ENCODE peak calls at places on chromosomes 4 and X, in seven cellular contexts. A, K, S, N, E, L and J are unnamed samples.

GRCh38 chr4:55781341-55781740 is 38.2 kb upstream of the EXOC1L start:
- DNase-seq in A (no peak), K (no peak), S (no peak), N (no peak), E (no peak), L (no peak), J (no peak)

GRCh38 chr4:52822583-52823477 is 39.3 kb upstream of the RASL11B start:
- DNase-seq in A (no peak), K (peak), S (no peak), N (peak), E (no peak), L (no peak), J (peak)

GRCh38 chrX:139831689-139832456 is 101.0 kb downstream of the ATP11C start:
- DNase-seq in A (no peak), K (no peak), S (no peak), N (peak), E (no peak), L (no peak), J (no peak)

GRCh38 chrX:39601193-39602085 is 496.3 kb downstream of the BCOR start:
- DNase-seq in A (no peak), K (no peak), S (no peak), N (no peak), E (no peak), L (no peak), J (no peak)

GRCh38 chrX:138756234-138756633 is 44.7 kb upstream of the FGF13 start:
- DNase-seq in A (no peak), K (peak), S (no peak), N (peak), E (no peak), L (peak), J (peak)

GRCh38 chr4:140689628-140690027 is 66.6 kb downstream of the TBC1D9 start:
- DNase-seq in A (no peak), K (no peak), S (no peak), N (no peak), E (no peak), L (no peak), J (no peak)

GRCh38 chrX:41050359-41050758 is 34.9 kb upstream of the USP9X start:
- DNase-seq in A (no peak), K (no peak), S (no peak), N (no peak), E (no peak), L (no peak), J (no peak)

GRCh38 chrX:14027031-14027430 is 2.7 kb downstream of the GEMIN8 start:
- DNase-seq in A (no peak), K (no peak), S (no peak), N (no peak), E (no peak), L (no peak), J (no peak)

GRCh38 chrX:153410328-153410727 is 944 bp upstream of the ZFP92 start:
- DNase-seq in A (no peak), K (peak), S (no peak), N (no peak), E (no peak), L (no peak), J (no peak)

GRCh38 chrX:153411255-153411987 is at the start of gene ZFP92:
- DNase-seq in A (peak), K (peak), S (no peak), N (no peak), E (no peak), L (peak), J (no peak)

GRCh38 chrX:153409414-153410101 is 1.7 kb upstream of the ZFP92 start:
- DNase-seq in A (no peak), K (peak), S (no peak), N (no peak), E (no peak), L (no peak), J (no peak)

GRCh38 chrX:153411988-153412574 is 809 bp downstream of the ZFP92 start:
- DNase-seq in A (no peak), K (no peak), S (no peak), N (no peak), E (no peak), L (no peak), J (no peak)

DNA sequence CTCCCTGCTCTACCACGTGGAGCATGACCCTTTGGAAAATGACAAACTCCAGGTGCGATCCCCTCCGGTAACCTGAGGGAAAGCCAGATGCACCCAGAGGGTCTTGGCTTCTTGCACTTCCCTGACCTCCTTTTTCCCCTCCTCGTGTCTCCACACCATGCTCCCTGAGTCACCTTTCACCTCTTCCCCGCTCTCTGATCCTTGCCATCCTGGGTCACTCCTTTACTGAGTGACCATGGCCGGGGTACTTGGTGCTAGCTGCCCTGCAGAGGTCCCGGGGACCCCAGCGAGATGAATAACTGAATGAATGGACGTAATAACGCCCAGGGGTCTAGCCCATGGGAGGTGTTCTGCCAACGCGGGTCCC is 401 bp upstream of the ZFP92 start:
- DNase-seq in A (no peak), K (no peak), S (no peak), N (no peak), E (no peak), L (no peak), J (no peak)
- H3K4me3 ChIP-seq in A (no peak), K (peak), S (peak), N (peak), E (peak), L (peak), J (peak)

GRCh38 chr4:113293673-113294072 is 244.2 kb downstream of the ANK2 start:
- DNase-seq in A (no peak), K (no peak), S (no peak), N (no peak), E (no peak), L (no peak), J (no peak)

GRCh38 chr4:113290666-113291065 is 241.2 kb downstream of the ANK2 start:
- DNase-seq in A (no peak), K (no peak), S (no peak), N (no peak), E (no peak), L (no peak), J (no peak)

GRCh38 chr4:113293043-113293560 is 243.6 kb downstream of the ANK2 start:
- DNase-seq in A (no peak), K (peak), S (peak), N (no peak), E (no peak), L (peak), J (peak)

GRCh38 chr4:113292371-113293042 is 243.1 kb downstream of the ANK2 start:
- DNase-seq in A (no peak), K (peak), S (peak), N (peak), E (no peak), L (peak), J (peak)

GRCh38 chr4:113294910-113295309 is 245.5 kb downstream of the ANK2 start:
- DNase-seq in A (no peak), K (no peak), S (no peak), N (no peak), E (no peak), L (no peak), J (no peak)
- H3K4me3 ChIP-seq in A (no peak), K (no peak), S (peak), N (no peak), E (peak), L (no peak), J (no peak)

GRCh38 chr4:38512840-38513239 is 151.2 kb upstream of the KLF3 start:
- DNase-seq in A (no peak), K (no peak), S (no peak), N (no peak), E (no peak), L (no peak), J (no peak)
- H3K4me3 ChIP-seq in A (peak), K (no peak), S (no peak), N (no peak), E (no peak), L (no peak), J (no peak)

GRCh38 chr4:145882594-145882993 is 56.0 kb downstream of the ZNF827 start:
- DNase-seq in A (no peak), K (no peak), S (no peak), N (no peak), E (no peak), L (no peak), J (no peak)
- H3K4me3 ChIP-seq in A (no peak), K (no peak), S (no peak), N (no peak), E (no peak), L (no peak), J (no peak)

GRCh38 chrX:149611619-149612018 is 16.5 kb upstream of the HSFX2 start:
- DNase-seq in A (no peak), K (no peak), S (no peak), N (no peak), E (no peak), L (no peak), J (no peak)

GRCh38 chrX:149607699-149608098 is 12.6 kb upstream of the HSFX2 start:
- DNase-seq in A (no peak), K (no peak), S (no peak), N (no peak), E (no peak), L (no peak), J (no peak)

GRCh38 chrX:149610511-149610910 is 15.4 kb upstream of the HSFX2 start:
- DNase-seq in A (no peak), K (no peak), S (no peak), N (no peak), E (no peak), L (no peak), J (no peak)
- H3K4me3 ChIP-seq in A (no peak), K (no peak), S (no peak), N (no peak), E (no peak), L (no peak), J (no peak)

DNA sequence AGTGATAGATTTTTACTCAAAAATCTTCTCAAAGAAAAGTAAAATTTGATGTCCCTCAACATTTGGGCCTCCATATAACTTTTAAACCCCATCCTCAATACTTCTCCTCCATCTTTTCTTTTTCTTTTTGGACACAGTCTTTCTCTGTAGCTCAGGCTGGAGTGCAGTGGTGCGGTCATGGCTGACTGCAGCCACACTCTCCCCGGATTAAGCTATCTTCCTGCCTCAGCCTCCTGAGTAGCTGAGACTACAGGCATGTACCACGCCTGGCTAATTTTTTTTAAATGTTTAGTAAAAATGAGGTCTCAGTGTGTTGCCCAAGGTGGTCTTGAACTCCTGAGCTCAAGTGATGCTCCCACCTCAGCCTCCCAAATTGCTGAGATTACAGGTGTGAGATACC is 33.1 kb downstream of the KDM6A start:
- DNase-seq in A (no peak), K (no peak), S (no peak), N (no peak), E (no peak), L (no peak), J (no peak)
- H3K4me3 ChIP-seq in A (no peak), K (no peak), S (no peak), N (no peak), E (no peak), L (no peak), J (no peak)

DNA sequence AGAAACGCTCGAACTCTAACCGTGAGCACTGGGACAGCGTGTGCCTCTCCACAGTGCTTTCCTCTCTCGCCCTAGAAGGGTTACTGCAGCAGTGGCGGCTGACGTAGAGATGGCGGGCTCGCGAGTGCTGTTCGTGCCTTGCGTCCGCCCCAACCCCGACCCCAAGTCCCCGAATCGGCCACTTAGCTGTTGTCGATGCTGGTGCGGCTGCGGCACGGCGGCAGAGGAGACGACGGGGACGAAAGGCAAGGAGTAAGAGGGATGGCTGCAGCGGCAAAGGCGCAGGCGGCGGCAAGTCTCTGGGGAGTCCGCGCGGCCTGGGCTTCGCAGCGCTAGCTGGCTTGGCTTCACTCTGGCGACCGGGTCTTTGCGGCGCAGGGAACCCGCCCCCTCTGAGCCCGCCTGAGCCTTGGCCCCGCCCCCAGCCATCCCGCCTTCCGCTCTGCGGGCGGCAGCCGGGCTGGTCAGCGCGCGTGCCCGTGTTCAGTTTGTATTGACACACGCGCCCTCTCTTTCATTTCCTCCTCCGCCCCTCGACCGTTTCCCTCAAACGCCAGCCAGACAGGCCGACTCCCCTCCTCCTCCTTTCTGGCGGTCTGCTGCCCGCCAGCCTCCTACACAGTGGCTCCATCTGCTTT is at the start of gene SPIN4:
- DNase-seq in A (peak), K (peak), S (peak), N (peak), E (peak), L (peak), J (peak)
- H3K4me3 ChIP-seq in A (peak), K (peak), S (peak), N (peak), E (peak), L (peak), J (peak)